ENCODE peak calls at places on chromosomes 1 and 21, in nine cellular contexts. One of them, this sample, is unnamed.

GRCh38 chr1:45979074-45979777 is 153.2 kb downstream of the PIK3R3 start:
- DNase-seq in GM20000: no peak
- DNase-seq in HTR-8/SVneo: no peak
- DNase-seq in Daoy: no peak
- DNase-seq in activated T-helper 1 cell treated with anti-CD3 and anti-CD28 coated beads, Interleukin-2, amount 50 U/mL, for 16 hours: no peak
- DNase-seq in HT-29: peak
- DNase-seq in stimulated activated CD8-positive, alpha-beta memory T cell treated with anti-CD3 and anti-CD28 coated beads, Interleukin-15, amount 100 ng/mL, for 4 hours: no peak
- DNase-seq in T-cell: no peak
- DNase-seq in memory B cell: no peak
- DNase-seq in this sample: no peak

GRCh38 chr1:7491089-7491817 is 279.8 kb upstream of the VAMP3 start:
- DNase-seq in GM20000: no peak
- DNase-seq in HTR-8/SVneo: no peak
- DNase-seq in Daoy: peak
- DNase-seq in activated T-helper 1 cell treated with anti-CD3 and anti-CD28 coated beads, Interleukin-2, amount 50 U/mL, for 16 hours: no peak
- DNase-seq in HT-29: peak
- DNase-seq in stimulated activated CD8-positive, alpha-beta memory T cell treated with anti-CD3 and anti-CD28 coated beads, Interleukin-15, amount 100 ng/mL, for 4 hours: no peak
- DNase-seq in T-cell: no peak
- DNase-seq in memory B cell: no peak
- DNase-seq in this sample: no peak

GRCh38 chr1:17128361-17128760 is 9.1 kb upstream of the PADI2 start:
- DNase-seq in GM20000: no peak
- DNase-seq in HTR-8/SVneo: peak
- DNase-seq in Daoy: peak
- DNase-seq in activated T-helper 1 cell treated with anti-CD3 and anti-CD28 coated beads, Interleukin-2, amount 50 U/mL, for 16 hours: no peak
- DNase-seq in HT-29: peak
- DNase-seq in stimulated activated CD8-positive, alpha-beta memory T cell treated with anti-CD3 and anti-CD28 coated beads, Interleukin-15, amount 100 ng/mL, for 4 hours: no peak
- DNase-seq in T-cell: no peak
- DNase-seq in memory B cell: no peak
- DNase-seq in this sample: no peak

GRCh38 chr1:116153692-116154031 is 42.5 kb downstream of the MAB21L3 start:
- DNase-seq in GM20000: no peak
- DNase-seq in HTR-8/SVneo: no peak
- DNase-seq in Daoy: no peak
- DNase-seq in activated T-helper 1 cell treated with anti-CD3 and anti-CD28 coated beads, Interleukin-2, amount 50 U/mL, for 16 hours: no peak
- DNase-seq in HT-29: no peak
- DNase-seq in stimulated activated CD8-positive, alpha-beta memory T cell treated with anti-CD3 and anti-CD28 coated beads, Interleukin-15, amount 100 ng/mL, for 4 hours: no peak
- DNase-seq in T-cell: no peak
- DNase-seq in memory B cell: no peak
- DNase-seq in this sample: no peak

GRCh38 chr1:181469829-181470228 is 13.5 kb upstream of the CACNA1E start:
- DNase-seq in GM20000: no peak
- DNase-seq in HTR-8/SVneo: peak
- DNase-seq in Daoy: peak
- DNase-seq in activated T-helper 1 cell treated with anti-CD3 and anti-CD28 coated beads, Interleukin-2, amount 50 U/mL, for 16 hours: no peak
- DNase-seq in HT-29: no peak
- DNase-seq in stimulated activated CD8-positive, alpha-beta memory T cell treated with anti-CD3 and anti-CD28 coated beads, Interleukin-15, amount 100 ng/mL, for 4 hours: no peak
- DNase-seq in T-cell: no peak
- DNase-seq in memory B cell: no peak
- DNase-seq in this sample: no peak

GRCh38 chr21:45313015-45313414 is 25.3 kb upstream of the POFUT2 start:
- DNase-seq in GM20000: no peak
- DNase-seq in HTR-8/SVneo: no peak
- DNase-seq in Daoy: no peak
- DNase-seq in activated T-helper 1 cell treated with anti-CD3 and anti-CD28 coated beads, Interleukin-2, amount 50 U/mL, for 16 hours: no peak
- DNase-seq in HT-29: no peak
- DNase-seq in stimulated activated CD8-positive, alpha-beta memory T cell treated with anti-CD3 and anti-CD28 coated beads, Interleukin-15, amount 100 ng/mL, for 4 hours: no peak
- DNase-seq in T-cell: no peak
- DNase-seq in memory B cell: no peak
- DNase-seq in this sample: no peak

GRCh38 chr1:6012529-6013318 is 20.5 kb upstream of the NPHP4 start:
- DNase-seq in GM20000: no peak
- DNase-seq in HTR-8/SVneo: no peak
- DNase-seq in Daoy: no peak
- DNase-seq in activated T-helper 1 cell treated with anti-CD3 and anti-CD28 coated beads, Interleukin-2, amount 50 U/mL, for 16 hours: no peak
- DNase-seq in HT-29: no peak
- DNase-seq in stimulated activated CD8-positive, alpha-beta memory T cell treated with anti-CD3 and anti-CD28 coated beads, Interleukin-15, amount 100 ng/mL, for 4 hours: no peak
- DNase-seq in T-cell: no peak
- DNase-seq in memory B cell: no peak
- DNase-seq in this sample: no peak

GRCh38 chr1:203926025-203926540 is 64.7 kb downstream of the SNRPE start:
- DNase-seq in GM20000: no peak
- DNase-seq in HTR-8/SVneo: no peak
- DNase-seq in Daoy: no peak
- DNase-seq in activated T-helper 1 cell treated with anti-CD3 and anti-CD28 coated beads, Interleukin-2, amount 50 U/mL, for 16 hours: no peak
- DNase-seq in HT-29: no peak
- DNase-seq in stimulated activated CD8-positive, alpha-beta memory T cell treated with anti-CD3 and anti-CD28 coated beads, Interleukin-15, amount 100 ng/mL, for 4 hours: no peak
- DNase-seq in T-cell: no peak
- DNase-seq in memory B cell: no peak
- DNase-seq in this sample: no peak

GRCh38 chr1:83860506-83861221 is 138.3 kb downstream of the TTLL7 start:
- DNase-seq in GM20000: peak
- DNase-seq in HTR-8/SVneo: no peak
- DNase-seq in Daoy: peak
- DNase-seq in activated T-helper 1 cell treated with anti-CD3 and anti-CD28 coated beads, Interleukin-2, amount 50 U/mL, for 16 hours: peak
- DNase-seq in HT-29: no peak
- DNase-seq in stimulated activated CD8-positive, alpha-beta memory T cell treated with anti-CD3 and anti-CD28 coated beads, Interleukin-15, amount 100 ng/mL, for 4 hours: peak
- DNase-seq in T-cell: peak
- DNase-seq in memory B cell: peak
- DNase-seq in this sample: peak

GRCh38 chr1:223738465-223739365 is 26.4 kb downstream of the CAPN2 start:
- DNase-seq in GM20000: no peak
- DNase-seq in HTR-8/SVneo: no peak
- DNase-seq in Daoy: no peak
- DNase-seq in activated T-helper 1 cell treated with anti-CD3 and anti-CD28 coated beads, Interleukin-2, amount 50 U/mL, for 16 hours: no peak
- DNase-seq in HT-29: no peak
- DNase-seq in stimulated activated CD8-positive, alpha-beta memory T cell treated with anti-CD3 and anti-CD28 coated beads, Interleukin-15, amount 100 ng/mL, for 4 hours: no peak
- DNase-seq in T-cell: no peak
- DNase-seq in memory B cell: no peak
- DNase-seq in this sample: no peak

GRCh38 chr1:75615664-75616435 is 4.9 kb upstream of the SLC44A5 start:
- DNase-seq in GM20000: peak
- DNase-seq in HTR-8/SVneo: no peak
- DNase-seq in Daoy: peak
- DNase-seq in activated T-helper 1 cell treated with anti-CD3 and anti-CD28 coated beads, Interleukin-2, amount 50 U/mL, for 16 hours: no peak
- DNase-seq in HT-29: no peak
- DNase-seq in stimulated activated CD8-positive, alpha-beta memory T cell treated with anti-CD3 and anti-CD28 coated beads, Interleukin-15, amount 100 ng/mL, for 4 hours: no peak
- DNase-seq in T-cell: no peak
- DNase-seq in memory B cell: peak
- DNase-seq in this sample: no peak

GRCh38 chr1:153565529-153566374 is at the start of gene S100A2:
- DNase-seq in GM20000: no peak
- DNase-seq in HTR-8/SVneo: no peak
- DNase-seq in Daoy: peak
- DNase-seq in activated T-helper 1 cell treated with anti-CD3 and anti-CD28 coated beads, Interleukin-2, amount 50 U/mL, for 16 hours: no peak
- DNase-seq in HT-29: peak
- DNase-seq in stimulated activated CD8-positive, alpha-beta memory T cell treated with anti-CD3 and anti-CD28 coated beads, Interleukin-15, amount 100 ng/mL, for 4 hours: peak
- DNase-seq in T-cell: peak
- DNase-seq in memory B cell: no peak
- DNase-seq in this sample: no peak

GRCh38 chr21:36759348-36760083 is 60.6 kb downstream of the SIM2 start:
- DNase-seq in GM20000: no peak
- DNase-seq in HTR-8/SVneo: no peak
- DNase-seq in Daoy: no peak
- DNase-seq in activated T-helper 1 cell treated with anti-CD3 and anti-CD28 coated beads, Interleukin-2, amount 50 U/mL, for 16 hours: no peak
- DNase-seq in HT-29: no peak
- DNase-seq in stimulated activated CD8-positive, alpha-beta memory T cell treated with anti-CD3 and anti-CD28 coated beads, Interleukin-15, amount 100 ng/mL, for 4 hours: no peak
- DNase-seq in T-cell: no peak
- DNase-seq in memory B cell: no peak
- DNase-seq in this sample: no peak

GRCh38 chr1:20610950-20611349 is 22.1 kb downstream of the CDA start:
- DNase-seq in GM20000: no peak
- DNase-seq in HTR-8/SVneo: no peak
- DNase-seq in Daoy: no peak
- DNase-seq in activated T-helper 1 cell treated with anti-CD3 and anti-CD28 coated beads, Interleukin-2, amount 50 U/mL, for 16 hours: no peak
- DNase-seq in HT-29: no peak
- DNase-seq in stimulated activated CD8-positive, alpha-beta memory T cell treated with anti-CD3 and anti-CD28 coated beads, Interleukin-15, amount 100 ng/mL, for 4 hours: no peak
- DNase-seq in T-cell: no peak
- DNase-seq in memory B cell: no peak
- DNase-seq in this sample: no peak

GRCh38 chr1:26405281-26405915 is 5.2 kb upstream of the LIN28A start:
- DNase-seq in GM20000: no peak
- DNase-seq in HTR-8/SVneo: no peak
- DNase-seq in Daoy: peak
- DNase-seq in activated T-helper 1 cell treated with anti-CD3 and anti-CD28 coated beads, Interleukin-2, amount 50 U/mL, for 16 hours: no peak
- DNase-seq in HT-29: no peak
- DNase-seq in stimulated activated CD8-positive, alpha-beta memory T cell treated with anti-CD3 and anti-CD28 coated beads, Interleukin-15, amount 100 ng/mL, for 4 hours: no peak
- DNase-seq in T-cell: no peak
- DNase-seq in memory B cell: no peak
- DNase-seq in this sample: no peak

GRCh38 chr1:239587066-239587465 is 200.7 kb downstream of the CHRM3 start:
- DNase-seq in GM20000: no peak
- DNase-seq in HTR-8/SVneo: no peak
- DNase-seq in Daoy: peak
- DNase-seq in activated T-helper 1 cell treated with anti-CD3 and anti-CD28 coated beads, Interleukin-2, amount 50 U/mL, for 16 hours: no peak
- DNase-seq in HT-29: no peak
- DNase-seq in stimulated activated CD8-positive, alpha-beta memory T cell treated with anti-CD3 and anti-CD28 coated beads, Interleukin-15, amount 100 ng/mL, for 4 hours: no peak
- DNase-seq in T-cell: peak
- DNase-seq in memory B cell: no peak
- DNase-seq in this sample: no peak

GRCh38 chr1:147912553-147912952 is 10.0 kb downstream of the GJA8 start:
- DNase-seq in GM20000: no peak
- DNase-seq in HTR-8/SVneo: no peak
- DNase-seq in Daoy: no peak
- DNase-seq in activated T-helper 1 cell treated with anti-CD3 and anti-CD28 coated beads, Interleukin-2, amount 50 U/mL, for 16 hours: no peak
- DNase-seq in HT-29: no peak
- DNase-seq in stimulated activated CD8-positive, alpha-beta memory T cell treated with anti-CD3 and anti-CD28 coated beads, Interleukin-15, amount 100 ng/mL, for 4 hours: no peak
- DNase-seq in T-cell: no peak
- DNase-seq in memory B cell: no peak
- DNase-seq in this sample: no peak

GRCh38 chr1:114043046-114043445 is 63.8 kb downstream of the OLFML3 start:
- DNase-seq in GM20000: no peak
- DNase-seq in HTR-8/SVneo: no peak
- DNase-seq in Daoy: no peak
- DNase-seq in activated T-helper 1 cell treated with anti-CD3 and anti-CD28 coated beads, Interleukin-2, amount 50 U/mL, for 16 hours: no peak
- DNase-seq in HT-29: no peak
- DNase-seq in stimulated activated CD8-positive, alpha-beta memory T cell treated with anti-CD3 and anti-CD28 coated beads, Interleukin-15, amount 100 ng/mL, for 4 hours: no peak
- DNase-seq in T-cell: no peak
- DNase-seq in memory B cell: no peak
- DNase-seq in this sample: no peak

GRCh38 chr1:183159960-183160359 is 26.1 kb upstream of the LAMC2 start:
- DNase-seq in GM20000: no peak
- DNase-seq in HTR-8/SVneo: peak
- DNase-seq in Daoy: peak
- DNase-seq in activated T-helper 1 cell treated with anti-CD3 and anti-CD28 coated beads, Interleukin-2, amount 50 U/mL, for 16 hours: no peak
- DNase-seq in HT-29: peak
- DNase-seq in stimulated activated CD8-positive, alpha-beta memory T cell treated with anti-CD3 and anti-CD28 coated beads, Interleukin-15, amount 100 ng/mL, for 4 hours: no peak
- DNase-seq in T-cell: no peak
- DNase-seq in memory B cell: no peak
- DNase-seq in this sample: no peak

GRCh38 chr1:190679032-190679431 is 201.4 kb upstream of the BRINP3 start:
- DNase-seq in GM20000: no peak
- DNase-seq in HTR-8/SVneo: no peak
- DNase-seq in Daoy: peak
- DNase-seq in activated T-helper 1 cell treated with anti-CD3 and anti-CD28 coated beads, Interleukin-2, amount 50 U/mL, for 16 hours: no peak
- DNase-seq in HT-29: peak
- DNase-seq in stimulated activated CD8-positive, alpha-beta memory T cell treated with anti-CD3 and anti-CD28 coated beads, Interleukin-15, amount 100 ng/mL, for 4 hours: no peak
- DNase-seq in T-cell: no peak
- DNase-seq in memory B cell: no peak
- DNase-seq in this sample: no peak

GRCh38 chr21:35565204-35565611 is 495.1 kb downstream of the SETD4 start:
- DNase-seq in GM20000: no peak
- DNase-seq in HTR-8/SVneo: peak
- DNase-seq in Daoy: peak
- DNase-seq in activated T-helper 1 cell treated with anti-CD3 and anti-CD28 coated beads, Interleukin-2, amount 50 U/mL, for 16 hours: no peak
- DNase-seq in HT-29: no peak
- DNase-seq in stimulated activated CD8-positive, alpha-beta memory T cell treated with anti-CD3 and anti-CD28 coated beads, Interleukin-15, amount 100 ng/mL, for 4 hours: no peak
- DNase-seq in T-cell: no peak
- DNase-seq in memory B cell: no peak
- DNase-seq in this sample: no peak

GRCh38 chr1:227330279-227330678 is 12.0 kb upstream of the CDC42BPA start:
- DNase-seq in GM20000: no peak
- DNase-seq in HTR-8/SVneo: no peak
- DNase-seq in Daoy: peak
- DNase-seq in activated T-helper 1 cell treated with anti-CD3 and anti-CD28 coated beads, Interleukin-2, amount 50 U/mL, for 16 hours: no peak
- DNase-seq in HT-29: no peak
- DNase-seq in stimulated activated CD8-positive, alpha-beta memory T cell treated with anti-CD3 and anti-CD28 coated beads, Interleukin-15, amount 100 ng/mL, for 4 hours: no peak
- DNase-seq in T-cell: no peak
- DNase-seq in memory B cell: no peak
- DNase-seq in this sample: no peak

GRCh38 chr1:245946905-245947304 is 560.2 kb downstream of the SMYD3 start:
- DNase-seq in GM20000: no peak
- DNase-seq in HTR-8/SVneo: no peak
- DNase-seq in Daoy: no peak
- DNase-seq in activated T-helper 1 cell treated with anti-CD3 and anti-CD28 coated beads, Interleukin-2, amount 50 U/mL, for 16 hours: no peak
- DNase-seq in HT-29: no peak
- DNase-seq in stimulated activated CD8-positive, alpha-beta memory T cell treated with anti-CD3 and anti-CD28 coated beads, Interleukin-15, amount 100 ng/mL, for 4 hours: no peak
- DNase-seq in T-cell: no peak
- DNase-seq in memory B cell: no peak
- DNase-seq in this sample: no peak

GRCh38 chr1:153150846-153151245 is at the start of gene SPRR2G:
- DNase-seq in GM20000: no peak
- DNase-seq in HTR-8/SVneo: no peak
- DNase-seq in Daoy: no peak
- DNase-seq in activated T-helper 1 cell treated with anti-CD3 and anti-CD28 coated beads, Interleukin-2, amount 50 U/mL, for 16 hours: no peak
- DNase-seq in HT-29: no peak
- DNase-seq in stimulated activated CD8-positive, alpha-beta memory T cell treated with anti-CD3 and anti-CD28 coated beads, Interleukin-15, amount 100 ng/mL, for 4 hours: no peak
- DNase-seq in T-cell: no peak
- DNase-seq in memory B cell: no peak
- DNase-seq in this sample: no peak

GRCh38 chr1:117606608-117607261 is 887 bp downstream of the TENT5C start:
- DNase-seq in GM20000: peak
- DNase-seq in HTR-8/SVneo: no peak
- DNase-seq in Daoy: peak
- DNase-seq in activated T-helper 1 cell treated with anti-CD3 and anti-CD28 coated beads, Interleukin-2, amount 50 U/mL, for 16 hours: peak
- DNase-seq in HT-29: peak
- DNase-seq in stimulated activated CD8-positive, alpha-beta memory T cell treated with anti-CD3 and anti-CD28 coated beads, Interleukin-15, amount 100 ng/mL, for 4 hours: peak
- DNase-seq in T-cell: peak
- DNase-seq in memory B cell: peak
- DNase-seq in this sample: no peak

GRCh38 chr1:51058863-51059262 is 43.2 kb upstream of the C1orf185 start:
- DNase-seq in GM20000: peak
- DNase-seq in HTR-8/SVneo: no peak
- DNase-seq in Daoy: no peak
- DNase-seq in activated T-helper 1 cell treated with anti-CD3 and anti-CD28 coated beads, Interleukin-2, amount 50 U/mL, for 16 hours: no peak
- DNase-seq in HT-29: peak
- DNase-seq in stimulated activated CD8-positive, alpha-beta memory T cell treated with anti-CD3 and anti-CD28 coated beads, Interleukin-15, amount 100 ng/mL, for 4 hours: no peak
- DNase-seq in T-cell: no peak
- DNase-seq in memory B cell: no peak
- DNase-seq in this sample: no peak

GRCh38 chr1:175470591-175470990 is 272.8 kb downstream of the TNR start:
- DNase-seq in GM20000: no peak
- DNase-seq in HTR-8/SVneo: no peak
- DNase-seq in Daoy: no peak
- DNase-seq in activated T-helper 1 cell treated with anti-CD3 and anti-CD28 coated beads, Interleukin-2, amount 50 U/mL, for 16 hours: no peak
- DNase-seq in HT-29: no peak
- DNase-seq in stimulated activated CD8-positive, alpha-beta memory T cell treated with anti-CD3 and anti-CD28 coated beads, Interleukin-15, amount 100 ng/mL, for 4 hours: no peak
- DNase-seq in T-cell: no peak
- DNase-seq in memory B cell: no peak
- DNase-seq in this sample: no peak

GRCh38 chr1:243287652-243288051 is 31.8 kb downstream of the SDCCAG8 start:
- DNase-seq in GM20000: peak
- DNase-seq in HTR-8/SVneo: no peak
- DNase-seq in Daoy: peak
- DNase-seq in activated T-helper 1 cell treated with anti-CD3 and anti-CD28 coated beads, Interleukin-2, amount 50 U/mL, for 16 hours: no peak
- DNase-seq in HT-29: no peak
- DNase-seq in stimulated activated CD8-positive, alpha-beta memory T cell treated with anti-CD3 and anti-CD28 coated beads, Interleukin-15, amount 100 ng/mL, for 4 hours: no peak
- DNase-seq in T-cell: no peak
- DNase-seq in memory B cell: no peak
- DNase-seq in this sample: no peak

GRCh38 chr21:29238967-29239289 is 59.8 kb upstream of the BACH1 start:
- DNase-seq in GM20000: no peak
- DNase-seq in HTR-8/SVneo: no peak
- DNase-seq in Daoy: no peak
- DNase-seq in activated T-helper 1 cell treated with anti-CD3 and anti-CD28 coated beads, Interleukin-2, amount 50 U/mL, for 16 hours: no peak
- DNase-seq in HT-29: no peak
- DNase-seq in stimulated activated CD8-positive, alpha-beta memory T cell treated with anti-CD3 and anti-CD28 coated beads, Interleukin-15, amount 100 ng/mL, for 4 hours: no peak
- DNase-seq in T-cell: no peak
- DNase-seq in memory B cell: no peak
- DNase-seq in this sample: no peak

GRCh38 chr1:161185282-161185682 is 8.0 kb upstream of the B4GALT3 start:
- DNase-seq in GM20000: peak
- DNase-seq in HTR-8/SVneo: no peak
- DNase-seq in Daoy: no peak
- DNase-seq in activated T-helper 1 cell treated with anti-CD3 and anti-CD28 coated beads, Interleukin-2, amount 50 U/mL, for 16 hours: peak
- DNase-seq in HT-29: no peak
- DNase-seq in stimulated activated CD8-positive, alpha-beta memory T cell treated with anti-CD3 and anti-CD28 coated beads, Interleukin-15, amount 100 ng/mL, for 4 hours: peak
- DNase-seq in T-cell: peak
- DNase-seq in memory B cell: peak
- DNase-seq in this sample: peak

GRCh38 chr1:155063550-155064108 is at the start of gene EFNA4:
- DNase-seq in GM20000: peak
- DNase-seq in HTR-8/SVneo: peak
- DNase-seq in Daoy: peak
- DNase-seq in activated T-helper 1 cell treated with anti-CD3 and anti-CD28 coated beads, Interleukin-2, amount 50 U/mL, for 16 hours: peak
- DNase-seq in HT-29: peak
- DNase-seq in stimulated activated CD8-positive, alpha-beta memory T cell treated with anti-CD3 and anti-CD28 coated beads, Interleukin-15, amount 100 ng/mL, for 4 hours: peak
- DNase-seq in T-cell: peak
- DNase-seq in memory B cell: peak
- DNase-seq in this sample: peak

This sample was measured in esophagus squamous epithelium.